ENCODE peak calls at places on chromosomes 13 and 19, in eight cellular contexts. V, I, B, X, R, O, P and W are unnamed samples. For H3K27me3, the result is how much of the 10 kb centered on the place peaks cover.

GRCh38 chr13:113804017-113804702 is 45.1 kb downstream of the TMEM255B start:
- DNase-seq in O (peak), V (no peak), I (no peak), X (peak), R (no peak), P (no peak), B (peak), W (no peak)

GRCh38 chr19:13826652-13827235 is 31.5 kb downstream of the ZSWIM4 start:
- DNase-seq in X (no peak), B (no peak), I (no peak), V (no peak), P (no peak), O (no peak), R (no peak), W (no peak)

GRCh38 chr13:48853381-48854102 is 122.2 kb upstream of the FNDC3A start:
- DNase-seq in X (no peak), V (no peak), P (peak), O (no peak), R (peak), B (no peak), I (peak), W (no peak)

GRCh38 chr19:13920524-13920923 is 14.5 kb downstream of the CC2D1A start:
- DNase-seq in X (no peak), R (no peak), O (no peak), P (no peak), I (no peak), B (no peak), V (no peak), W (peak)

GRCh38 chr13:74647211-74647610 is 513.0 kb upstream of the KLF12 start:
- DNase-seq in I (no peak), R (no peak), V (no peak), O (no peak), X (no peak), P (no peak), B (no peak), W (no peak)

GRCh38 chr13:98468352-98468751 is 108.6 kb downstream of the STK24 start:
- DNase-seq in R (no peak), I (no peak), O (no peak), V (no peak), X (no peak), B (no peak), P (no peak), W (no peak)

GRCh38 chr13:97255515-97255999 is 33.4 kb downstream of the MBNL2 start:
- DNase-seq in V (no peak), I (no peak), R (no peak), O (no peak), P (no peak), B (no peak), X (no peak), W (no peak)

GRCh38 chr19:19747357-19748220 is 14.7 kb upstream of the ZNF14 start:
- DNase-seq in I (no peak), P (no peak), O (no peak), X (no peak), V (no peak), B (no peak), R (no peak), W (no peak)

GRCh38 chr19:23784274-23784673 is 25.6 kb upstream of the ZNF681 start:
- DNase-seq in R (no peak), X (no peak), O (no peak), I (no peak), B (no peak), V (no peak), P (no peak), W (no peak)

GRCh38 chr19:13164370-13165090 is 14.3 kb downstream of the IER2 start:
- DNase-seq in V (peak), I (no peak), B (peak), P (peak), R (no peak), O (peak), X (peak), W (no peak)

GRCh38 chr13:86052141-86052540 is 252.9 kb upstream of the SLITRK6 start:
- DNase-seq in X (no peak), V (no peak), I (no peak), R (no peak), O (no peak), B (no peak), P (no peak), W (no peak)

GRCh38 chr13:108120332-108120731 is 95.0 kb downstream of the LIG4 start:
- DNase-seq in X (no peak), V (no peak), R (no peak), P (no peak), I (no peak), B (no peak), O (no peak), W (no peak)

GRCh38 chr13:109971745-109972090 is 185.3 kb upstream of the IRS2 start:
- DNase-seq in R (no peak), X (no peak), P (no peak), B (no peak), I (no peak), O (no peak), V (no peak), W (no peak)

GRCh38 chr13:101309014-101309619 is 107.2 kb downstream of the NALCN start:
- DNase-seq in R (no peak), I (no peak), P (no peak), V (no peak), B (no peak), X (no peak), O (no peak), W (no peak)

GRCh38 chr13:27988520-27988919 is at the start of gene URAD:
- DNase-seq in B (no peak), X (no peak), V (no peak), R (no peak), O (no peak), I (no peak), P (no peak), W (peak)

GRCh38 chr13:100987993-100988392 is 313.4 kb upstream of the TMTC4 start:
- DNase-seq in B (no peak), P (no peak), R (no peak), I (no peak), O (no peak), V (no peak), X (no peak), W (no peak)

GRCh38 chr19:49475995-49476880 is 2.2 kb downstream of the FLT3LG start:
- DNase-seq in P (no peak), B (peak), O (peak), I (no peak), V (no peak), R (no peak), X (no peak), W (no peak)

DNA sequence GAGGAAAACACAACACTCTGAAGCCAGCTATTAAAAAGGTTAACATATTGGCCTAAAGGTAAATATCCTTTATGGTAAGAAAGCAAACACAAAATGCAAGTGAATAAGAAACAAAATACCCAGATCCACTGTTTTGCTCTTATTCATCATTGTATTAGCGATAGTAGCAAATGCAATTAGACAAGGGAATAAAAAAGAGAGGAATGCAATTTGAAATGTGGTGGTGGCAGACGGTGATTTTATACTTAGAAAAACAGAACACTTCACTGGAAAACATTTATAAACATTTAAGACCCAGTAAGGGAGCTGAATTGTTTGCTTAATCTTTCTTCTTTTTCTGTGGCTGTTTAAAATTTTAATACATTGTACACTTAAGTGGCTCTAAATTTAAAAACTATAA is 17.2 kb upstream of the CYP4F2 start:
- DNase-seq in I (no peak), X (no peak), V (no peak), O (no peak), P (no peak), B (no peak), R (no peak), W (no peak)
- H3K27me3 ChIP-seq in I (under half), X (under half), V (half or more), O (under half), P (under half), B (under half), R (under half), W (under half)

DNA sequence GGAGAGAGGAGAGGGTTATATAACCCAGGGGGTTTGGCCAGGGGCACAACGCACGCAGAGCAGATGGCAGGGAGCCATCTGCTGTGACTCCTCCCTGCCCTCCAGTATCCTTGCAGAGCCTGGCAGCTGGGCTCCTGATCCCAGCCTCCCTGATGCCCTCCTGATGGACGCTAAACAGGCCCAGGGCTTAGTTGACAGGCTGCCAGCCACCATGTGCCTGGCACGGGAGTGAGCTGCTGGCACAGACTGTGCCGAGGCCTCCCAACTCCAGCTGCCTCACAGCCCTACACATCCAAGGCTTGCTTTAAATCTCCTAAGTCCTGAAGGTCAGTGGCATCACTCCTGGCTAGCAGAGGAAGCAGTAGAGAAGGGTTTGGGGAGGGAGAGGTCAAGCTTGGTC is 16.7 kb downstream of the SYDE1 start:
- DNase-seq in O (peak), X (no peak), R (no peak), V (peak), B (no peak), P (peak), I (no peak), W (no peak)
- H3K27me3 ChIP-seq in O (under half), X (under half), R (under half), V (under half), B (under half), P (under half), I (under half), W (under half)

GRCh38 chr19:56811480-56811879 is 29.0 kb downstream of the PEG3 start:
- DNase-seq in V (no peak), O (no peak), I (no peak), X (no peak), R (no peak), P (no peak), B (no peak), W (no peak)

GRCh38 chr19:56810260-56810659 is 30.3 kb downstream of the PEG3 start:
- DNase-seq in V (no peak), P (no peak), B (no peak), X (no peak), O (no peak), R (no peak), I (no peak), W (no peak)

GRCh38 chr19:56808717-56809392 is 31.7 kb downstream of the PEG3 start:
- DNase-seq in V (no peak), R (no peak), O (no peak), B (no peak), I (no peak), P (no peak), X (no peak), W (no peak)

GRCh38 chr19:56806639-56807038 is 33.9 kb downstream of the PEG3 start:
- DNase-seq in V (no peak), P (no peak), O (no peak), R (no peak), I (no peak), X (no peak), B (no peak), W (no peak)
- H3K27me3 ChIP-seq in V (under half), P (under half), O (under half), R (under half), I (under half), X (under half), B (under half), W (under half)

DNA sequence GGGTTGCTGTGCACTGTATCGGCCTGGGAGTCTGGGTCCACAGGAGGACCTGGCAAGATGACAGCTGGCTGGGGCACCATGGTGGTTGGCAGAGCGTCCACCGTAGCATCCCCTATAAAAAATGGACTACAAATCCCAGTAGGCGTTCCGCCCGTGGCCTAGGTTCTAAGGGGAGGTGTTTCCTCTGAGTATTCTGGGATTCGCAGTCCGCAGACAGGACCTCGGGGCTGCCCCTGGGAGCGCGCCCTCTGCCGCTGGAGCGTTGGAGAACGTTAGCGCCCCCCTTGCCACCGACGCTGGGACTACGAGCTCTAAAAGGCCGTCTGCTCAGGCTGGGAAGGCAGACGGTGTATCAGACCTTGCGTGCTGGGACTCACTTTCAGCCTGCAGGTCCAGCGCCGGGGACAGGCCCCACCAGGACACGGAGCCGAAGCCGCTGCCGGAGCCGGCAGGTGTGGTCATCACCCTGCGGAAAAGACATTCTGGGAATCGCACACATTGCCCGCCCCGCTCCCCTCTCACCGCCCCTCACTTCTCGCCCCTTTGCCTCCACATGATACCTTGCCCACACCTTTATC is 372 bp downstream of the DNAAF3 start:
- DNase-seq in O (peak), X (peak), B (no peak), R (no peak), I (no peak), P (peak), V (peak), W (peak)
- H3K27me3 ChIP-seq in O (under half), X (under half), B (under half), R (under half), I (under half), P (under half), V (half or more), W (under half)

GRCh38 chr13:112330479-112331407 is 45.4 kb upstream of the SPACA7 start:
- DNase-seq in X (no peak), I (no peak), V (no peak), P (no peak), O (no peak), R (no peak), B (no peak), W (no peak)
- H3K27me3 ChIP-seq in X (under half), I (under half), V (half or more), P (under half), O (under half), R (under half), B (under half), W (under half)

DNA sequence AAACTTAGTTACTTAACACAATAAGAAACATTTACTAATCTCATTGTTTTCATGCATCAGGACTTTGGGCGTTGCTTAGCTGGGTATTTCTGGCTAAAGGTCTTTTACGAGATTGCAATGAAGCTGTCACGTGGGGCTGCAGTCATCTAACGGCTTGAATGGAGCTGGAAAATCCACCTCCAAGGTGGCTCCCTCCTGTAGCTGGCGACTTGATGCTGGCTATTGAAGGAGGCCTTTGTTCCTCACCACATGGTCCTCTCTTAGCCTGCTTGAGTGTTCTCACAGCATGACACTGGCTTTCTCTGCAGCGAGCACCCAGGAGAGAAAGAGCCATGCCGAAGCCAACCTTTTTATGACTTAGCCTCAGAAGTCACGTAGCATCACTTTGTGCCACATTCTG is 92.0 kb downstream of the NHLRC3 start:
- DNase-seq in V (no peak), B (no peak), R (no peak), O (no peak), P (no peak), I (no peak), X (no peak), W (no peak)
- H3K27me3 ChIP-seq in V (under half), B (under half), R (under half), O (under half), P (under half), I (under half), X (under half), W (under half)

GRCh38 chr19:46634045-46634655 is 1.9 kb downstream of the GNG8 start:
- DNase-seq in R (peak), I (no peak), V (peak), X (peak), B (peak), O (peak), P (peak), W (peak)

GRCh38 chr19:46634656-46635218 is 1.3 kb downstream of the GNG8 start:
- DNase-seq in X (no peak), B (no peak), V (no peak), I (no peak), O (no peak), R (no peak), P (no peak), W (peak)

GRCh38 chr19:46633130-46633529 is 2.9 kb downstream of the GNG8 start:
- DNase-seq in B (no peak), O (no peak), X (no peak), V (no peak), I (no peak), R (no peak), P (no peak), W (no peak)

GRCh38 chr19:46637224-46637623 is 1.2 kb upstream of the GNG8 start:
- DNase-seq in O (no peak), B (no peak), I (no peak), V (no peak), P (no peak), X (no peak), R (no peak), W (no peak)

DNA sequence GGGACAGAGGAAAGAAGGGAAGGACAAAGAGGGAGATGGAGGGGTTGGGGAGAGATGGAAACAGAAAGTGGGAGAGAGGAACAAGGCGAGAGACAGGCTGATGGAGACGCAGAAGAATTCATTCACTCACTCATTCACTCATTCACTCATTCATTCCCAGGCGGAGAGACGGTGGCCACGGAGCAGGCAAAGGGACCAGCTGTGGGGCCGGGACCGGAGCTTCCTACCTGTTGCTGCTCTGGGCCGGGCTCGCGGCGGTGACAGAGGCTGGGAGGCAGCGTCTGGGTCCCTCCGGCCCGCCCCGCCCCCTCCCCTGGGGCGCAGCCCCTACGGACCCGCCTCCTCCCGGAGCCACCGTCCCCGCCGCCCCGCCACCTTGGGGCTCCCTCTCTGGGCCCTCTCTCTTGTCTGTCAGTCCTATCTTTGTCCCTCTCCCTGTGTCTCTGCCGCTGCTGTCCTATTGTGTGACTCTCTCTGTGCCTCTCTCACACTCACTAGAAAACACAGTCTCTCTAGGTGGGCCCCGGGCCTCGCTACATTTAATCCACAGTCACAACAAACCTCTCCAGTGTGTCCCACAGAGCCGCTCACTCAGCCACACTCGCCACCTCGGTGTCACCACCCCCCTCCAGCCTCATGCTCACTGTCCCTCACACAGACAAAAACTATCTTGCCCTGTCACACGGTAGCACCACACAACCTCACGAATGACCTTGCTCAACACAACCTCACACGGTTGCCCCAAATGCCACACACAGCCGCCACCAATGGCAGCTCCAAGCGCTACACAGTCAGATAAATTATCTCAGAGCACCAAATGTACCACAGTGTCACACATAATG is at the start of gene GNG8:
- DNase-seq in O (no peak), X (no peak), I (no peak), R (no peak), P (no peak), B (no peak), V (no peak), W (no peak)
- H3K27me3 ChIP-seq in O (under half), X (under half), I (half or more), R (under half), P (under half), B (under half), V (under half), W (under half)

GRCh38 chr19:30557212-30557611 is 185.0 kb downstream of the ZNF536 start:
- DNase-seq in O (no peak), B (no peak), P (no peak), I (no peak), V (no peak), R (no peak), X (no peak), W (no peak)
- H3K27me3 ChIP-seq in O (under half), B (under half), P (under half), I (under half), V (half or more), R (under half), X (under half), W (under half)